ENCODE peak calls at places on chromosomes 13 and 19, in eight cellular contexts. B, P, R, M, G, V, Y and N are unnamed samples.

GRCh38 chr19:40589723-40590429 is 11.3 kb upstream of the LTBP4 start:
- DNase-seq in G (no peak), R (no peak), P (no peak), V (no peak), M (no peak), B (no peak), Y (no peak), N (no peak)

GRCh38 chr13:75139291-75139690 is 342.7 kb downstream of the TBC1D4 start:
- DNase-seq in R (no peak), M (no peak), P (no peak), V (no peak), Y (no peak), G (no peak), B (no peak), N (no peak)

GRCh38 chr19:35784401-35785086 is 9.2 kb downstream of the ARHGAP33 start:
- DNase-seq in M (no peak), B (no peak), Y (no peak), R (no peak), V (no peak), G (no peak), P (peak), N (no peak)

GRCh38 chr19:40398417-40399056 is 8.6 kb upstream of the HIPK4 start:
- DNase-seq in B (no peak), V (no peak), Y (peak), R (peak), P (no peak), G (peak), M (no peak), N (no peak)

GRCh38 chr13:105937451-105937850 is 598.0 kb downstream of the EFNB2 start:
- DNase-seq in V (no peak), M (no peak), G (no peak), B (no peak), Y (peak), P (no peak), R (no peak), N (no peak)

GRCh38 chr19:38020331-38020730 is 113.3 kb downstream of the SIPA1L3 start:
- DNase-seq in G (peak), V (no peak), M (no peak), R (no peak), B (no peak), Y (no peak), P (no peak), N (no peak)

GRCh38 chr19:18428837-18429674 is 8.9 kb downstream of the ISYNA1 start:
- DNase-seq in M (no peak), G (peak), Y (peak), R (peak), P (no peak), V (no peak), B (no peak), N (no peak)

GRCh38 chr13:26658491-26658890 is 101.0 kb downstream of the WASF3 start:
- DNase-seq in G (no peak), V (no peak), B (no peak), P (no peak), R (no peak), M (no peak), Y (peak), N (no peak)

GRCh38 chr13:32731074-32731473 is 144.8 kb downstream of the PDS5B start:
- DNase-seq in M (no peak), B (no peak), V (no peak), Y (no peak), P (no peak), R (no peak), G (peak), N (no peak)

GRCh38 chr13:24161010-24161775 is 673 bp downstream of the SPATA13 start:
- DNase-seq in R (no peak), V (peak), B (no peak), Y (peak), M (no peak), G (peak), P (no peak), N (no peak)

GRCh38 chr19:42601811-42602443 is 7.2 kb upstream of the CEACAM8 start:
- DNase-seq in P (no peak), Y (no peak), B (no peak), R (peak), V (peak), G (no peak), M (no peak), N (no peak)

GRCh38 chr13:24008679-24009078 is 111.4 kb upstream of the C1QTNF9B start:
- DNase-seq in G (no peak), V (no peak), Y (no peak), M (no peak), R (no peak), P (no peak), B (no peak), N (no peak)

GRCh38 chr19:4414800-4415251 is 12.4 kb downstream of the CHAF1A start:
- DNase-seq in B (no peak), M (no peak), P (no peak), R (no peak), V (no peak), Y (no peak), G (no peak), N (no peak)

GRCh38 chr13:50386527-50387123 is 371.4 kb downstream of the KCNRG start:
- DNase-seq in M (no peak), V (no peak), B (no peak), P (no peak), G (peak), Y (no peak), R (no peak), N (no peak)

GRCh38 chr13:65468628-65469027 is 1761.5 kb downstream of the PCDH9 start:
- DNase-seq in G (no peak), R (peak), V (no peak), P (no peak), M (no peak), Y (no peak), B (no peak), N (no peak)

GRCh38 chr13:93248627-93249047 is 22.0 kb downstream of the GPC6 start:
- DNase-seq in V (peak), B (no peak), M (no peak), R (peak), G (no peak), Y (peak), P (no peak), N (no peak)

GRCh38 chr19:39704181-39705044 is at the start of gene LGALS14:
- DNase-seq in R (no peak), B (no peak), V (no peak), P (no peak), M (no peak), Y (no peak), G (no peak), N (no peak)

GRCh38 chr13:52646967-52647366 is 4.7 kb downstream of the HNRNPA1L2 start:
- DNase-seq in G (no peak), V (no peak), P (no peak), Y (no peak), B (no peak), M (no peak), R (no peak), N (no peak)

GRCh38 chr13:52652170-52652979 is at the start of gene SUGT1:
- DNase-seq in M (peak), R (peak), Y (peak), P (peak), V (peak), B (peak), G (peak), N (peak)

GRCh38 chr13:52651880-52652169 is 811 bp upstream of the SUGT1 start:
- DNase-seq in R (no peak), G (no peak), Y (peak), B (no peak), V (no peak), M (no peak), P (no peak), N (no peak)

GRCh38 chr13:52652980-52653303 is 306 bp downstream of the SUGT1 start:
- DNase-seq in R (no peak), V (no peak), B (no peak), G (no peak), Y (peak), M (no peak), P (no peak), N (no peak)

DNA sequence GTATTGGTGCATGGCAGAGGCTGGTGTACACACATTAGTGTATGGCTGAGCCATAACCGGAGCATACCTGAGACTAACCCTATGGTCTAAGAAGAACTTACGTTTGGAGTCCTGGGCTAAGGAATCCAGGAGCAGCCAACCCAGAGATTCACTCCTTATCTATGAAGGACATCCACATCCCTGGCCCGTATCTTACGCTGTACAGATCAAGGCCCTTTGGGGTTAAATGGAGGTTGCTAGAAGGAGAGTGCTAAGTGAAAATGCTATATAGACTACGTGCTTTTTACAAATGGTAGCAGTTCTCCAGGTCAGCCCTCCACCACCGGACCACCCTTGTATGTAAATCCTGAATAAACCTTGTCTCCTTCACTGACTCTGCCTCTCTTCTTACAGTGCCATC is 1.9 kb upstream of the SUGT1 start:
- DNase-seq in B (no peak), M (no peak), G (peak), Y (no peak), V (no peak), P (no peak), R (peak), N (no peak)
- H3K9ac ChIP-seq in B (peak), M (peak), G (peak), Y (peak), V (peak), P (no peak), R (peak), N (peak)

GRCh38 chr19:3061214-3062161 is 807 bp downstream of the TLE5 start:
- DNase-seq in B (no peak), P (no peak), G (no peak), M (no peak), Y (peak), R (peak), V (no peak), N (no peak)
- TF ChIP-seq POLR2AphosphoS5 in B (peak), P (no peak), G (no peak), M (no peak), Y (no peak), R (no peak), V (no peak), N (peak)

GRCh38 chr13:52348081-52348480 is 57.9 kb downstream of the THSD1 start:
- DNase-seq in M (no peak), P (no peak), Y (no peak), G (peak), V (no peak), B (peak), R (no peak), N (no peak)
- H3K9ac ChIP-seq in M (no peak), P (no peak), Y (peak), G (no peak), V (no peak), B (peak), R (no peak), N (no peak)

DNA sequence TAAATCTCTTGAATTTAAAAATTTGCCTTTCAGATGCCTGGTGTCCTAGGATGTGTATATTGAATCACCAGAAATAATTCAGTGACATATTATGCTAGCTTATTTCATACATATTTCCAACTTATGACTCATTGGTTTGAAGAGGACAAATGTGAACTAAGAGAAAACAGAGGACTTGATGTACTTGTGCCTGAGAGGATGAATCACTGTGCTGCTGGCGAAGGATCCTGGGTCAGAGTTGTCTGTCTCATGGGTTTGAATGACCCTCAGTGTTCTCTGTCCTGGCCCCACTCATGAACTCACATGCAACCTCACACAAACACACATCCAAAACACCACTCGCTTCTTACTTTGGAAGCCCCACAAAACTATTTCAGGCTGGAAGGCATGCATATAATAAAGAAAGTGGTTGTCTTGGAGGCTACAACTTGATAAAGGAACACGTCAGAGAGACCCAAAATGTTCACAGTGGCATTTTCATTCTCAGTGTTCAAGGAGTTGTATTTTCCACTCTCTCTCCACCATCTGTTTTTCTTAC is 129.0 kb upstream of the SPRY2 start:
- DNase-seq in M (no peak), B (no peak), G (peak), Y (no peak), R (no peak), V (no peak), P (no peak), N (no peak)
- TF ChIP-seq POLR2AphosphoS5 in M (no peak), B (no peak), G (peak), Y (peak), R (no peak), V (no peak), P (no peak), N (no peak)

DNA sequence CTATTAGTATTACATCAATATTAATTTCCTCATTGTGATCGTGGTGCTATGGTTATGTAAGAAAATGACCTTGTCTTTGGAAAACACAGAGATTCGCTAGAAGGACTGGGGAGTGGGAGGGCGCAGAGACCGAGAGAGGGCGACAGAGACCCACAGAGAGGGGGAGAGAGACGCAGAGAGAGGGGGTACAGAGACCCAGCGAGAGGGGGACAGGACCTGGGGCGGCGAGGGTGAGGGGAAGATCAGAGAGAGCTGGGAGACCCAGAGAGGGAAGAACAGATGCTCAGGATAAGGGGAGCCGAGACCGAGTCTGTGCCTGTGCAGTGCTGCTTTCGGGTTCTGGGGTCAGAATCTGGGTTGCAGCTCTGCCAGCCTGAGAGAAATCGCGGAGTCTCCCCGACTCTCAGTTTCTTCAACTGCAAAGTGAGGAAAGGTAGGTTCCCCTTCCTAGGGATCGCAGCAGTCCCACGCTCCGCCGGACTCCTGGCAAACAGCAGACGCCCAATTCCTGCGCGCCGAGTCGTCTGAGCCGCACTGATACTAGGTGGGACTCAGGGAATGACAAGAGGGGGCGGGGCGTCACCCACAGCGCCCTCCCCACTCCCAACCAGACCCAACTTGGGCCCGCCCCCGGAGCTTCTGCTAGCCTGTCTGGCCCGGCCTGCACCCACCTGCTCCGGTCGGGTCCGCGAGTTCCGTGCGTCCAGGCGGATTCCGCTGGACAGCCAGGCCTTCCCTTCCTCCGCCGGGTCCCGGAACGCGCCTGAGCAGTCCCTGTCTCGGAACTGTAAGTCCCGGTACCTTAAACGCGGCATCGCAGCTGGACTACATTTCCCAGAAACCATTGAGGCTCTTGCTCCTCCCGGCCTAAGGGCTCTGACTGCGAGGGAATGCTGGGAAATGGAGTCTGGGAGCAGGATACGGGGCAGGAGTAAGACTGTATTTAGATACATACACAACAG is 15.3 kb downstream of the IZUMO2 start:
- DNase-seq in V (peak), P (no peak), M (peak), G (peak), R (peak), B (peak), Y (peak), N (peak)
- H3K9ac ChIP-seq in V (peak), P (no peak), M (no peak), G (peak), R (peak), B (peak), Y (no peak), N (no peak)

GRCh38 chr13:49302817-49303216 is 55.1 kb downstream of the CDADC1 start:
- DNase-seq in G (no peak), R (no peak), M (no peak), P (no peak), Y (no peak), V (no peak), B (no peak), N (no peak)
- TF ChIP-seq POLR2AphosphoS5 in G (no peak), R (no peak), M (no peak), P (no peak), Y (no peak), V (no peak), B (no peak), N (no peak)

GRCh38 chr19:8515317-8515716 is 1.4 kb upstream of the ZNF414 start:
- DNase-seq in V (no peak), G (no peak), B (no peak), Y (no peak), P (no peak), M (no peak), R (peak), N (no peak)

GRCh38 chr19:8519388-8519787 is 5.4 kb upstream of the ZNF414 start:
- DNase-seq in G (no peak), M (no peak), B (no peak), V (no peak), P (no peak), R (no peak), Y (no peak), N (no peak)

GRCh38 chr19:8518536-8518935 is 4.6 kb upstream of the ZNF414 start:
- DNase-seq in V (no peak), Y (no peak), B (no peak), G (no peak), R (no peak), M (no peak), P (no peak), N (no peak)

GRCh38 chr19:8513687-8514504 is at the start of gene ZNF414:
- DNase-seq in Y (peak), G (peak), V (peak), P (peak), M (peak), B (peak), R (peak), N (no peak)

GRCh38 chr19:8517551-8518442 is 3.8 kb upstream of the ZNF414 start:
- DNase-seq in Y (no peak), G (no peak), V (no peak), M (no peak), R (no peak), B (no peak), P (no peak), N (no peak)
- H3K9ac ChIP-seq in Y (no peak), G (no peak), V (no peak), M (no peak), R (no peak), B (no peak), P (no peak), N (no peak)